ENCODE peak calls at places on chromosomes 3 and 15, in ten cellular contexts. V is adrenal gland; E is AG20443; F is GM20000; J is HEK293T; Y is nucleus accumbens; T is heart right ventricle; L is Kasumi-1; H is stimulated activated CD4-positive, alpha-beta T cell treated with anti-CD3 and anti-CD28 coated beads, Interleukin-2, amount 100 ng/mL, for 24 hours; U is astrocyte of the cerebellum. B is an unnamed sample.

GRCh38 chr15:43225201-43225949 is 4.6 kb upstream of the EPB42 start:
- DNase-seq in V (peak), E (peak), F (peak), J (peak), Y (no peak), T (peak), L (peak), H (peak), U (peak), B (peak)

GRCh38 chr15:90038639-90039095 is 37.5 kb downstream of the ZNF710 start:
- DNase-seq in V (no peak), E (no peak), F (no peak), J (no peak), Y (no peak), T (no peak), L (no peak), H (no peak), U (no peak), B (no peak)

GRCh38 chr15:77542491-77543001 is 90.2 kb downstream of the LINGO1 start:
- DNase-seq in V (no peak), E (peak), F (no peak), J (no peak), Y (no peak), T (no peak), L (no peak), H (no peak), U (no peak), B (no peak)

GRCh38 chr3:6862880-6863195 is 1.9 kb downstream of the GRM7 start:
- DNase-seq in V (no peak), E (no peak), F (no peak), J (no peak), Y (no peak), T (no peak), L (no peak), H (no peak), U (no peak), B (no peak)

GRCh38 chr15:89143503-89144162 is 55.4 kb downstream of the ABHD2 start:
- DNase-seq in V (no peak), E (peak), F (no peak), J (no peak), Y (no peak), T (no peak), L (peak), H (no peak), U (peak), B (no peak)

GRCh38 chr15:61038387-61038786 is 190.7 kb downstream of the RORA start:
- DNase-seq in V (peak), E (no peak), F (no peak), J (peak), Y (no peak), T (peak), L (no peak), H (no peak), U (peak), B (no peak)

GRCh38 chr3:149479621-149480325 is 5.3 kb downstream of the TM4SF4 start:
- DNase-seq in V (peak), E (no peak), F (no peak), J (no peak), Y (no peak), T (no peak), L (no peak), H (no peak), U (no peak), B (no peak)

GRCh38 chr3:19147905-19148767 is at the start of gene KCNH8:
- DNase-seq in V (peak), E (peak), F (peak), J (peak), Y (peak), T (peak), L (peak), H (peak), U (no peak), B (no peak)

GRCh38 chr3:71442648-71443047 is 140.9 kb downstream of the FOXP1 start:
- DNase-seq in V (no peak), E (no peak), F (no peak), J (no peak), Y (no peak), T (no peak), L (no peak), H (no peak), U (no peak), B (no peak)

GRCh38 chr3:153977148-153977547 is 144.0 kb upstream of the ARHGEF26 start:
- DNase-seq in V (no peak), E (peak), F (no peak), J (no peak), Y (peak), T (peak), L (no peak), H (no peak), U (peak), B (no peak)

GRCh38 chr3:184601576-184602405 is 40.2 kb downstream of the EPHB3 start:
- DNase-seq in V (no peak), E (no peak), F (no peak), J (no peak), Y (no peak), T (no peak), L (no peak), H (no peak), U (no peak), B (no peak)

GRCh38 chr15:79349526-79349925 is 38.6 kb downstream of the TMED3 start:
- DNase-seq in V (no peak), E (no peak), F (no peak), J (no peak), Y (no peak), T (no peak), L (no peak), H (no peak), U (no peak), B (no peak)

GRCh38 chr3:71724584-71725278 is 471 bp downstream of the EIF4E3 start:
- DNase-seq in V (peak), E (peak), F (peak), J (peak), Y (no peak), T (peak), L (no peak), H (peak), U (no peak), B (peak)

GRCh38 chr15:70140543-70141375 is 43.0 kb upstream of the TLE3 start:
- DNase-seq in V (peak), E (peak), F (peak), J (no peak), Y (no peak), T (no peak), L (peak), H (peak), U (no peak), B (no peak)

GRCh38 chr15:77352932-77353331 is 67.0 kb downstream of the PEAK1 start:
- DNase-seq in V (no peak), E (no peak), F (no peak), J (no peak), Y (no peak), T (no peak), L (no peak), H (no peak), U (no peak), B (no peak)

B was measured in activated T-cell treated with anti-CD3 and anti-CD28 coated beads for 48 hours.